ENCODE peak calls at places on chromosomes 11 and 22, in nine cellular contexts. H, Q, V, Z, N, M, B, J and P are unnamed samples.

GRCh38 chr11:75306529-75306928 is 44.9 kb downstream of the ARRB1 start:
- DNase-seq in M (no peak), J (no peak), Z (no peak), V (no peak), N (no peak), Q (peak; percentile 50), B (no peak), H (no peak), P (no peak)

GRCh38 chr11:15665368-15665871 is 550.7 kb downstream of the INSC start:
- DNase-seq in V (peak; percentile 82), Q (no peak), H (no peak), N (no peak), J (no peak), Z (peak; percentile 55), B (no peak), M (no peak), P (no peak)

GRCh38 chr11:1053121-1053901 is 16.8 kb upstream of the MUC6 start:
- DNase-seq in M (no peak), J (peak; percentile 5), H (no peak), B (peak; percentile 35), N (peak; percentile 55), V (no peak), Z (no peak), Q (peak; percentile 58), P (no peak)

GRCh38 chr11:80331694-80332093 is 890.9 kb upstream of the TENM4 start:
- DNase-seq in Z (no peak), M (no peak), B (no peak), H (no peak), N (no peak), Q (no peak), V (no peak), J (no peak), P (no peak)

GRCh38 chr22:32444068-32444467 is 20.2 kb downstream of the BPIFC start:
- DNase-seq in N (no peak), B (no peak), Q (no peak), M (no peak), Z (peak; percentile 25), H (peak; percentile 33), V (no peak), J (no peak), P (no peak)

GRCh38 chr22:48858856-48859255 is 968.8 kb downstream of the BRD1 start:
- DNase-seq in Q (no peak), Z (no peak), N (no peak), B (no peak), H (no peak), M (no peak), V (no peak), J (no peak), P (no peak)

GRCh38 chr11:65390099-65390941 is 3.9 kb downstream of the FRMD8 start:
- DNase-seq in N (no peak), V (no peak), Q (peak; percentile 64), Z (peak; percentile 30), M (no peak), H (no peak), B (peak; percentile 47), J (no peak), P (no peak)

GRCh38 chr22:22143448-22143847 is 101.1 kb upstream of the VPREB1 start:
- DNase-seq in M (no peak), N (no peak), Z (no peak), B (no peak), J (no peak), Q (no peak), H (no peak), V (no peak), P (no peak)

GRCh38 chr11:130786987-130787688 is 129.1 kb downstream of the SNX19 start:
- DNase-seq in Q (no peak), H (no peak), B (peak; percentile 34), M (no peak), N (no peak), J (no peak), Z (peak; percentile 71), V (peak; percentile 19), P (no peak)

GRCh38 chr11:123473941-123474668 is 44.0 kb downstream of the GRAMD1B start:
- DNase-seq in Z (peak; percentile 32), J (no peak), V (peak; percentile 96), M (no peak), H (peak; percentile 70), Q (peak; percentile 0), N (no peak), B (no peak), P (peak; percentile 93)

GRCh38 chr22:27816552-27816951 is 15.0 kb upstream of the MN1 start:
- DNase-seq in J (no peak), V (no peak), H (no peak), B (no peak), M (no peak), N (no peak), Z (no peak), Q (no peak), P (no peak)

GRCh38 chr11:105579111-105579510 is 30.8 kb upstream of the GRIA4 start:
- DNase-seq in Z (no peak), N (no peak), B (no peak), M (no peak), J (no peak), H (no peak), Q (no peak), V (no peak), P (no peak)
- TF ChIP-seq CTCF in Z (no peak), N (no peak), B (no peak), M (no peak), J (no peak), H (no peak), Q (no peak), V (no peak), P (no peak)

GRCh38 chr22:44729391-44730012 is 22.9 kb upstream of the ARHGAP8 start:
- DNase-seq in M (no peak), Q (peak; percentile 84), B (no peak), N (no peak), V (peak; percentile 50), J (no peak), Z (no peak), H (peak; percentile 81), P (peak; percentile 50)
- H3K4me3 ChIP-seq in M (no peak overlapping the region), Q (no peak overlapping the region), B (no peak overlapping the region), N (no peak overlapping the region), V (no peak overlapping the region), J (no peak overlapping the region), Z (no peak overlapping the region), H (no peak overlapping the region), P (no peak overlapping the region)

DNA sequence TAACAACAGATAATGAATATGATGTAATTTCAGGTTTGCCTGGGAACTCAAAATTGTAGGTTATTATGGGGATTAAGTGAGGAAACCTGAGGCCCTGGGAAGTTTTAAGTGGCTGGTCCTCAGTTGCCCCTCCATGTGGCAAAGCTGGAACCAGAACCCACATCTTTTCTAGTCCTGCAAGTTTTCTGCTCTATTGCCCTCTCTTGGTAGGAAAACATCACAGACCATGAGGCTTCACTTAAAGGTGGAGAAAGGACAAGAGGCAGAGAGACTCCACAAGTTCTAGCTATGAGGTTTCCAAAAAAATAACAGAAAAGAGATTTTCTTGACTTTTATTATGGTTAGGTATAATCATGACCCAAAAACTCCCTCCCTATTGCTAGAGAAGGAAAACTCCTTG is 115.5 kb upstream of the DDI1 start:
- DNase-seq in M (no peak), J (no peak), B (no peak), H (no peak), V (no peak), N (no peak), Z (no peak), Q (no peak), P (no peak)
- TF ChIP-seq CTCF in M (no peak), J (peak; percentile 17), B (no peak), H (no peak), V (no peak), N (no peak), Z (no peak), Q (no peak), P (no peak)

GRCh38 chr11:6406370-6406769 is 12.5 kb downstream of the APBB1 start:
- DNase-seq in Z (no peak), Q (no peak), V (no peak), H (no peak), N (no peak), M (no peak), B (no peak), J (no peak), P (no peak)
- H3K4me3 ChIP-seq in Z (no peak overlapping the region), Q (no peak overlapping the region), V (no peak overlapping the region), H (no peak overlapping the region), N (no peak overlapping the region), M (no peak overlapping the region), B (no peak overlapping the region), J (no peak overlapping the region), P (no peak overlapping the region)

DNA sequence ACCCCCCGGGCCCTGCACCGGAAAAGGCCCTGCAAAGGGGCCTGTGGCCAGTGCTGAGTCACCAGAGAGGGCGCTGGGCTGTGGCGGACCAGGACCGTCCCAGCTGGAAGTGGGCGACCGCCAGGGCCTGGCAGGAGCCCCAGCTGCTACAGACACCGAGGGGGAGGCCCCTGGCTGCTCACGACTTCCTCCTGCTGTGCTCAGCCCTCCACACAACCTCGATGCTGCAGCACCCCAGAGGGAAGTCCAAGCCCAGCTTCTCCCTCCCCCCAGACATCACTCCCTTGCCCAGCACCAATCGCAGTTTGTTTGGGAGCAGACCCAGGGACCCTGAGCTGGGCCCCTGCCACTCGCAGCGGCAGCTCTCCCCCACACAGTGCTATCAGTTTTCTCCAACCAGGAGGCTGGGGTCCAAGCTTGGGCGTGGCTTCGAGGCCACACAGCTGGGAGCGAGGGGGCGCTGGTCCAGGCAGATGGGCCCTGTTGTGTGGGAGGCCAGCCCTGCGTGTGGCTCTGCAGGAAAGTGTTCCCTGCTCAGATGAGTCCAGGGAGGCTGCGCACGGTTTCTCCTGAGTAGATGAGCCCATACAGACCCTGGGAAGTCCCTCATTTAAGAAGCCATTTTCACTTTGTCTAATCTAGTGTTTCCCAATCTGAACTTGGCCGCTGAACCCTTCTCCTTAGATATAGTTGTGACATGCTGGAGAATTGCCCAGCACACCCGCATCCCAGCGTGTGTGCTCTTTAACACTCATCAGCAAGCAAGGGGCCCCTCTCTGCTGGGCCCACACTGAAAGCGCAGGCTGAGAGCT is 5.6 kb upstream of the SH3BP1 start:
- DNase-seq in M (no peak), Q (peak; percentile 95), J (peak; percentile 87), H (peak; percentile 99), N (peak; percentile 93), Z (no peak), B (peak; percentile 60), V (peak; percentile 69), P (peak; percentile 92)
- TF ChIP-seq CTCF in M (no peak), Q (no peak), J (peak; percentile 31), H (peak; percentile 23), N (no peak), Z (no peak), B (no peak), V (peak; percentile 23), P (peak; percentile 27)

GRCh38 chr11:46337626-46338345 is 9.5 kb upstream of the DGKZ start:
- DNase-seq in Z (no peak), H (peak; percentile 54), B (no peak), V (no peak), M (no peak), Q (no peak), J (no peak), N (no peak), P (no peak)
- H3K4me3 ChIP-seq in Z (no peak overlapping the region), H (no peak overlapping the region), B (no peak overlapping the region), V (no peak overlapping the region), M (no peak overlapping the region), Q (no peak overlapping the region), J (no peak overlapping the region), N (no peak overlapping the region), P (no peak overlapping the region)